ENCODE peak calls at places on chromosomes 6 and 20, in seven cellular contexts. K is WTC11; Q is left lung; J is CD4-positive, alpha-beta T cell; O is heart left ventricle; F is AG10803; G is GM20000. R is an unnamed sample.

GRCh38 chr6:42453649-42454427 is 2.1 kb upstream of the TRERF1 start:
- DNase-seq in J (no peak), Q (no peak), K (peak; percentile 62), F (peak; percentile 61), G (peak; percentile 46), O (peak; percentile 57), R (peak; percentile 15)

GRCh38 chr6:55918639-55919038 is 43.2 kb upstream of the BMP5 start:
- DNase-seq in G (no peak), J (no peak), O (no peak), Q (no peak), F (peak; percentile 48), K (no peak), R (no peak)

GRCh38 chr6:12148841-12149240 is 136.7 kb downstream of the HIVEP1 start:
- DNase-seq in O (no peak), J (no peak), K (no peak), G (no peak), Q (no peak), F (peak; percentile 8), R (no peak)

GRCh38 chr6:90294614-90294988 is 2.0 kb downstream of the BACH2 start:
- DNase-seq in F (no peak), J (peak; percentile 57), K (peak; percentile 26), O (no peak), Q (no peak), G (no peak), R (no peak)

GRCh38 chr6:129029778-129030177 is 146.8 kb downstream of the LAMA2 start:
- DNase-seq in O (no peak), Q (no peak), F (no peak), K (no peak), J (no peak), G (no peak), R (no peak)

GRCh38 chr20:16459019-16459700 is 114.1 kb downstream of the KIF16B start:
- DNase-seq in Q (no peak), J (no peak), K (no peak), F (peak; percentile 84), O (peak; percentile 53), G (no peak), R (no peak)

GRCh38 chr20:19269737-19270325 is 57.4 kb downstream of the SLC24A3 start:
- DNase-seq in G (no peak), F (peak; percentile 67), O (no peak), K (no peak), J (no peak), Q (no peak), R (no peak)

GRCh38 chr6:108961985-108962384 is 113.8 kb downstream of the ARMC2 start:
- DNase-seq in K (no peak), F (peak; percentile 91), O (no peak), G (no peak), J (no peak), Q (no peak), R (no peak)

GRCh38 chr20:6863355-6863754 is 95.9 kb downstream of the BMP2 start:
- DNase-seq in G (no peak), Q (no peak), J (no peak), O (no peak), K (no peak), F (no peak), R (no peak)

GRCh38 chr20:12252793-12253192 is 335.1 kb downstream of the BTBD3 start:
- DNase-seq in O (no peak), Q (no peak), J (no peak), G (no peak), F (peak; percentile 19), K (peak; percentile 34), R (no peak)

GRCh38 chr6:158037021-158037420 is 55.4 kb downstream of the SYNJ2 start:
- DNase-seq in G (no peak), K (no peak), J (no peak), O (no peak), F (no peak), Q (no peak), R (no peak)

DNA sequence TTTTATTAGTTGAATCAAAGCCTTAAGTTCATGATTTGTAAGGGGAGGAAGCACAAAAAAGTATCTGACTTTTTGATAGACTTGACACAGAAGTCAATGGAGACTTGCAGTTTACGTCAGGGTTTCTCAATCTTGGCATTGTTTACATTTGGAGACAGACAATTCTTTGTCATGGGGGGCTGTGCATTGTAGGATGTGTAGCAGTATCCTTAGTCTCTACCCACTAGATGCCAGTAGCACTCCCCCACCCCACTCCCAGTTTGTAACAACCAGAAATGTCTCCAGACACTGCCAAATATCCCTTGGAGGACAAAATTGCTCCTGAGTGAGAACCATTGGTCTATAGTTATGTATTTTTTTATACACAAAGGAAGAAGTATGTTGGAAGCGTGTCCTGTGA is 434.1 kb downstream of the RFPL4B start:
- DNase-seq in Q (no peak), F (peak; percentile 37), O (no peak), J (no peak), G (no peak), K (no peak), R (no peak)
- TF ChIP-seq CTCF in Q (no peak), F (peak; percentile 24), O (no peak), J (no peak), G (no peak), K (no peak), R (no peak)

GRCh38 chr20:36217226-36217625 is 19.1 kb upstream of the AAR2 start:
- DNase-seq in J (no peak), G (no peak), K (peak; percentile 74), Q (no peak), O (no peak), F (no peak), R (no peak)

GRCh38 chr20:36215778-36216177 is 20.5 kb upstream of the AAR2 start:
- DNase-seq in F (no peak), O (no peak), J (no peak), K (no peak), Q (no peak), G (no peak), R (no peak)

GRCh38 chr20:36213362-36213761 is 22.9 kb upstream of the AAR2 start:
- DNase-seq in Q (no peak), J (no peak), O (no peak), F (no peak), K (no peak), G (no peak), R (no peak)

GRCh38 chr20:36216314-36217025 is 19.8 kb upstream of the AAR2 start:
- DNase-seq in F (no peak), Q (no peak), G (no peak), J (no peak), K (no peak), O (no peak), R (no peak)

DNA sequence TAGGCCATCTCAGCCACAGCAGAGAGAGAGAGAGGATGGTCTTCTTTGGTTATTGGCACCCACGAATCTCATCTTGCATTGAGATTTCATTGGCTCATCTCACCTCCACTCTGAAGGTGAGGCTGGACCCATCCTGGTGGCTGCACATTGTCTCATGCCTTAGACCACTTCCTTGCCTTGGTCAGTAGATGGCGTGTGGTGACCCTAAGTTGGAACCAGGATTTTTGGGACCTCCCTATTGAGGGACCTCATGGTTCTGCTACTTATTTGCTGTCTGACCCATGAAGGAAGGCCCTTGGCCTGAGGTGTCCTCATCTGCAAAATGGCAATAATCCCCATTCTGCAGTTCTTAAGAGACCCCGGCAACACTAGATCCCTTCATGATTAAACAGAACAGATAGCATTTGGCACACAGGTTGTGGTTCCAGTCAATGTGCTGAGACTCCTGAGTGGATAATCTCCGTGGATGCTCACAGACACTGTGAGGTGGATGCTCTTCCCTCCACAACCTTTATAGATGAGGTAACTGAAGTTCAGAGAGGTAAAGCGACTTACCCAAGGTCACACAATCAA is 21.5 kb upstream of the AAR2 start:
- DNase-seq in O (no peak), K (peak; percentile 43), J (no peak), G (peak; percentile 63), F (peak; percentile 23), Q (no peak), R (no peak)
- TF ChIP-seq CTCF in O (peak; percentile 55), K (peak; percentile 45), J (peak; percentile 38), G (peak; percentile 65), F (peak; percentile 58), Q (no peak), R (peak; percentile 56)

GRCh38 chr6:34589633-34590139 is 33.6 kb upstream of the SPDEF start:
- DNase-seq in K (no peak), G (no peak), J (no peak), O (no peak), Q (no peak), F (no peak), R (no peak)
- TF ChIP-seq CTCF in K (no peak), G (no peak), J (no peak), O (no peak), Q (no peak), F (no peak), R (no peak)

GRCh38 chr6:132089173-132089572 is 138.0 kb upstream of the CCN2 start:
- DNase-seq in Q (no peak), J (no peak), O (no peak), F (no peak), K (no peak), G (no peak), R (no peak)
- TF ChIP-seq CTCF in Q (no peak), J (no peak), O (no peak), F (no peak), K (no peak), G (no peak), R (no peak)

GRCh38 chr6:44113396-44113795 is 13.9 kb downstream of the MRPL14 start:
- DNase-seq in J (no peak), G (no peak), F (no peak), K (no peak), O (no peak), Q (no peak), R (no peak)
- TF ChIP-seq CTCF in J (no peak), G (no peak), F (peak; percentile 17), K (no peak), O (no peak), Q (no peak), R (peak; percentile 41)